ENCODE peak calls at places on chromosomes 7 and 10, in eight cellular contexts. V, L, W, C, M, Y, U and H are unnamed samples.

GRCh38 chr10:102219370-102219769 is 6.7 kb upstream of the ELOVL3 start:
- DNase-seq in Y (no peak), M (no peak), U (no peak), W (no peak), C (no peak), V (no peak), L (no peak), H (no peak)

GRCh38 chr7:99196536-99197288 is 11.2 kb downstream of the KPNA7 start:
- DNase-seq in U (peak), V (no peak), L (no peak), W (no peak), Y (peak), M (no peak), C (no peak), H (no peak)

GRCh38 chr10:33116293-33116697 is 158.3 kb upstream of the ITGB1 start:
- DNase-seq in L (no peak), U (no peak), C (no peak), Y (peak), W (peak), V (peak), M (no peak), H (no peak)

GRCh38 chr7:74275401-74275881 is 13.8 kb upstream of the CLIP2 start:
- DNase-seq in C (no peak), L (no peak), W (peak), U (no peak), Y (no peak), M (no peak), V (no peak), H (no peak)

GRCh38 chr7:138890782-138891445 is 90.3 kb downstream of the KIAA1549 start:
- DNase-seq in C (no peak), M (no peak), L (no peak), W (no peak), V (no peak), U (no peak), Y (peak), H (no peak)

GRCh38 chr7:106065560-106066500 is 46.3 kb downstream of the SYPL1 start:
- DNase-seq in M (no peak), U (peak), C (peak), W (no peak), L (no peak), V (peak), Y (no peak), H (no peak)

GRCh38 chr10:12432402-12433189 is 83.2 kb downstream of the CAMK1D start:
- DNase-seq in V (peak), M (no peak), L (no peak), U (no peak), Y (no peak), C (peak), W (no peak), H (no peak)

GRCh38 chr10:79234391-79235318 is 112.6 kb upstream of the PPIF start:
- DNase-seq in M (no peak), L (no peak), C (no peak), U (peak), Y (peak), W (no peak), V (no peak), H (no peak)

GRCh38 chr10:12130237-12130872 is 878 bp downstream of the SEC61A2 start:
- DNase-seq in U (peak), V (peak), M (peak), L (no peak), W (peak), Y (peak), C (peak), H (peak)

GRCh38 chr7:42283553-42283952 is 46.5 kb upstream of the GLI3 start:
- DNase-seq in V (no peak), W (no peak), M (no peak), L (no peak), Y (no peak), U (peak), C (no peak), H (no peak)

GRCh38 chr7:40263752-40264390 is 129.1 kb downstream of the SUGCT start:
- DNase-seq in W (no peak), L (no peak), M (no peak), C (no peak), Y (no peak), U (no peak), V (no peak), H (no peak)

GRCh38 chr7:141754939-141755338 is 9.0 kb upstream of the TAS2R3 start:
- DNase-seq in L (no peak), V (no peak), M (no peak), C (no peak), U (peak), W (peak), Y (no peak), H (no peak)

GRCh38 chr10:70418229-70418628 is 14.3 kb downstream of the EIF4EBP2 start:
- DNase-seq in M (no peak), L (peak), U (peak), C (no peak), W (no peak), Y (peak), V (no peak), H (no peak)

GRCh38 chr7:129009437-129009836 is 45.5 kb downstream of the TNPO3 start:
- DNase-seq in V (no peak), Y (no peak), M (no peak), W (no peak), L (no peak), U (no peak), C (no peak), H (no peak)

GRCh38 chr7:129008645-129009414 is 46.1 kb downstream of the TNPO3 start:
- DNase-seq in L (no peak), V (no peak), W (no peak), Y (no peak), U (no peak), C (no peak), M (no peak), H (no peak)

GRCh38 chr7:129013048-129013721 is 41.7 kb downstream of the TNPO3 start:
- DNase-seq in M (no peak), C (no peak), W (no peak), L (no peak), V (no peak), Y (no peak), U (no peak), H (no peak)

GRCh38 chr7:129012641-129013040 is 42.3 kb downstream of the TNPO3 start:
- DNase-seq in Y (no peak), L (no peak), W (no peak), U (no peak), C (no peak), M (no peak), V (no peak), H (no peak)

GRCh38 chr7:129010075-129010474 is 44.8 kb downstream of the TNPO3 start:
- DNase-seq in W (no peak), U (no peak), V (no peak), M (no peak), C (no peak), Y (no peak), L (no peak), H (no peak)
- H3K4me3 ChIP-seq in W (no peak), U (no peak), V (no peak), M (no peak), C (no peak), Y (no peak), L (no peak), H (no peak)

GRCh38 chr7:135748770-135749169 is at the start of gene FAM180A:
- DNase-seq in M (no peak), V (peak), C (peak), W (no peak), L (no peak), Y (peak), U (peak), H (no peak)

GRCh38 chr7:135743907-135744789 is 4.5 kb downstream of the FAM180A start:
- DNase-seq in C (no peak), V (no peak), M (no peak), L (no peak), W (no peak), Y (peak), U (no peak), H (no peak)

GRCh38 chr7:135744938-135745701 is 3.5 kb downstream of the FAM180A start:
- DNase-seq in L (no peak), Y (peak), M (no peak), C (no peak), U (peak), V (no peak), W (no peak), H (no peak)

GRCh38 chr7:135745702-135746312 is 2.8 kb downstream of the FAM180A start:
- DNase-seq in M (no peak), V (peak), W (no peak), Y (peak), C (peak), L (peak), U (peak), H (no peak)

DNA sequence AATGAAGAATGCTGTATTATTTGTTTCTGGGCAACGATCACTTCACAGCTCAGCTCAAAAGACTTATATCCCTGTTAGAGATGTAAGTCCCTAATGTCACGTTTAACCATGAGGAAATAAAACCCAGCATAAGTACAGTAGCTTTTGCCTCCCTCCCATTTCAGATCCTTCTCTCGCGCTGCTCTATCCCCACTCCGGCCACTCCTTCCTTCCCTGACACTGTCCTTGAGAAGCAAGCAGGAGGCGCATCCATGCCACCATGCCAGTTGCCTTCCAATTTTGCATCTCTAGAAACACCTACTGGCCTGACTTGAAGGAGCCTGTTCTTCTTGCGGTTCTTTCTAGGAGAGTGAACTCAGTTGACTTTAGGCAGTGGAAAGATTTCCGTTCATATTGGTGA is 1.2 kb downstream of the FAM180A start:
- DNase-seq in C (no peak), Y (no peak), W (no peak), M (no peak), V (no peak), U (no peak), L (no peak), H (no peak)
- H3K4me3 ChIP-seq in C (no peak), Y (no peak), W (no peak), M (no peak), V (no peak), U (no peak), L (no peak), H (no peak)

GRCh38 chr10:71761541-71762113 is 11.7 kb downstream of the VSIR start:
- DNase-seq in V (no peak), Y (no peak), M (no peak), C (no peak), L (no peak), W (no peak), U (no peak), H (no peak)

GRCh38 chr10:71765176-71765906 is 8.0 kb downstream of the VSIR start:
- DNase-seq in W (no peak), C (no peak), V (no peak), Y (peak), U (no peak), M (no peak), L (no peak), H (no peak)

GRCh38 chr10:71763352-71764127 is 9.8 kb downstream of the VSIR start:
- DNase-seq in C (no peak), L (no peak), Y (peak), M (no peak), V (no peak), W (no peak), U (no peak), H (no peak)

GRCh38 chr10:71761105-71761511 is 12.2 kb downstream of the VSIR start:
- DNase-seq in V (no peak), L (no peak), M (peak), W (no peak), U (peak), C (no peak), Y (no peak), H (no peak)

GRCh38 chr10:71762324-71762723 is 11.0 kb downstream of the VSIR start:
- DNase-seq in M (no peak), L (no peak), C (no peak), Y (no peak), W (no peak), V (no peak), U (no peak), H (no peak)
- H3K4me3 ChIP-seq in M (no peak), L (no peak), C (no peak), Y (no peak), W (no peak), V (no peak), U (no peak), H (no peak)

DNA sequence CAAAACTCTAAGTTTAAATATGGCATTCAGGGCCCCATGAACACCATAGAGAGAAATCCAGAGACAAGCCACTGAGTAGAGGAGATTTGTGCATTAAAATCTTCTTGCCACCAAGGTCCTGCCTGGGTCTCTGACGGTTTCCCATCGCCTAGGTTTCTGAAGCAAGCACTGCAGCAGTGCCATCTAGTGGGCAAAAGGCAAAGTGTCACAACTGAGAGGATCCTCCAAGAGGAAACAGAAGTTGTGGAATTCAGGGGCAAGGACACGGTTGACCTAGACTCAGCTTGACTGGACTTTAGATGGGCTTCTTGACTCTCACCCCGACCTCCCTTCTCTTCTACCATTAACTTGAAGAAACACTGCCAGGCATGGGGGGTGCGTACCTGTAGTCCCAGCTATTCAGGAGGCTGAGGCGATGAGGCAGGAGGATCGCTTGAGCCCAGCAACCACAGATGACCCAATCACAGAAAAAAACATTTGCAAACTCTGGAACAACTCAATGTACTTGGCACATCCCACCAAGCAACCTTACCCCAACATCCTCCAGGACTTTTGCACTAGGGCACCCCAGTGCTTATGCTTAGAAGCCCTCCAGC is 604.1 kb downstream of the GALNT17 start:
- DNase-seq in C (peak), M (no peak), W (peak), V (peak), Y (peak), L (no peak), U (peak), H (peak)
- H3K4me3 ChIP-seq in C (no peak), M (no peak), W (no peak), V (no peak), Y (no peak), L (no peak), U (no peak), H (no peak)